ENCODE peak calls at places on chromosome 3, in nine cellular contexts. V is MM.1S, L is PC-3, S is GM23338, R is OCI-LY7, J is HCT116, D is SK-N-SH, A is hepatocyte, N is neural progenitor cell. I is an unnamed sample. For H3K79me2, the result is how much of the 10 kb centered on the place peaks cover.

GRCh38 chr3:14235003-14235876 is 56.6 kb downstream of the LSM3 start:
- DNase-seq in V (no peak), L (peak), S (no peak), R (no peak), J (no peak), D (no peak), A (peak), N (no peak), I (no peak)

GRCh38 chr3:89364309-89364708 is 256.9 kb downstream of the EPHA3 start:
- DNase-seq in V (no peak), L (no peak), S (no peak), R (no peak), J (no peak), D (no peak), A (no peak), N (no peak), I (no peak)

GRCh38 chr3:53255360-53255774 is 455 bp downstream of the TKT start:
- DNase-seq in V (peak), L (no peak), S (no peak), R (peak), J (no peak), D (no peak), A (peak), N (no peak), I (peak)

GRCh38 chr3:99188936-99189335 is 287.4 kb upstream of the DCBLD2 start:
- DNase-seq in V (no peak), L (no peak), S (no peak), R (no peak), J (no peak), D (no peak), A (no peak), N (no peak), I (no peak)

GRCh38 chr3:110814170-110815007 is 257.2 kb upstream of the NECTIN3 start:
- DNase-seq in V (peak), L (peak), S (no peak), R (no peak), J (peak), D (no peak), A (peak), N (peak), I (peak)

GRCh38 chr3:39193391-39193790 is 996 bp upstream of the XIRP1 start:
- DNase-seq in V (no peak), L (no peak), S (no peak), R (no peak), J (no peak), D (no peak), A (no peak), N (no peak), I (peak)

GRCh38 chr3:5972586-5972985 is 785.1 kb downstream of the EDEM1 start:
- DNase-seq in V (no peak), L (peak), S (no peak), R (no peak), J (no peak), D (no peak), A (no peak), N (no peak), I (no peak)

GRCh38 chr3:115927210-115927609 is 303.9 kb downstream of the GAP43 start:
- DNase-seq in V (no peak), L (no peak), S (no peak), R (no peak), J (no peak), D (no peak), A (no peak), N (no peak), I (no peak)

GRCh38 chr3:101721650-101721917 is 2.8 kb upstream of the CEP97 start:
- DNase-seq in V (no peak), L (no peak), S (peak), R (peak), J (no peak), D (no peak), A (no peak), N (peak), I (no peak)

GRCh38 chr3:155185623-155186022 is 105.5 kb downstream of the MME start:
- DNase-seq in V (peak), L (peak), S (peak), R (no peak), J (no peak), D (no peak), A (no peak), N (no peak), I (peak)

GRCh38 chr3:53729618-53730017 is 116.6 kb downstream of the CHDH start:
- DNase-seq in V (no peak), L (peak), S (no peak), R (peak), J (no peak), D (no peak), A (peak), N (no peak), I (peak)

GRCh38 chr3:157263027-157263426 is 103.1 kb upstream of the CCNL1 start:
- DNase-seq in V (no peak), L (peak), S (no peak), R (no peak), J (no peak), D (no peak), A (no peak), N (no peak), I (no peak)

GRCh38 chr3:127421943-127422662 is 134.3 kb upstream of the PRR20G start:
- DNase-seq in V (no peak), L (no peak), S (no peak), R (no peak), J (no peak), D (no peak), A (no peak), N (no peak), I (no peak)

GRCh38 chr3:141905129-141905528 is 28.7 kb downstream of the ATP1B3 start:
- DNase-seq in V (no peak), L (no peak), S (no peak), R (no peak), J (no peak), D (no peak), A (no peak), N (no peak), I (peak)

GRCh38 chr3:138348950-138349739 is 766 bp downstream of the MRAS start:
- DNase-seq in V (no peak), L (no peak), S (peak), R (no peak), J (no peak), D (peak), A (peak), N (peak), I (peak)

GRCh38 chr3:116929534-116930222 is 220.1 kb downstream of the TUSC7 start:
- DNase-seq in V (no peak), L (peak), S (no peak), R (no peak), J (no peak), D (no peak), A (no peak), N (no peak), I (no peak)

GRCh38 chr3:28917895-28918294 is 363.0 kb upstream of the RBMS3 start:
- DNase-seq in V (no peak), L (no peak), S (no peak), R (no peak), J (no peak), D (no peak), A (no peak), N (no peak), I (no peak)

GRCh38 chr3:73868688-73869315 is 244.1 kb upstream of the PDZRN3 start:
- DNase-seq in V (peak), L (peak), S (peak), R (no peak), J (no peak), D (peak), A (peak), N (peak), I (peak)

GRCh38 chr3:184361532-184361931 is at the start of the genes CLCN2 and POLR2H:
- DNase-seq in V (peak), L (peak), S (peak), R (peak), J (no peak), D (peak), A (peak), N (peak), I (peak)

GRCh38 chr3:111260878-111261277 is 189.3 kb downstream of the NECTIN3 start:
- DNase-seq in V (no peak), L (no peak), S (no peak), R (no peak), J (no peak), D (no peak), A (no peak), N (no peak), I (no peak)

GRCh38 chr3:132210476-132211346 is 106.5 kb upstream of the ACP3 start:
- DNase-seq in V (peak), L (peak), S (peak), R (peak), J (peak), D (peak), A (peak), N (peak), I (peak)

GRCh38 chr3:9846231-9846630 is 2.4 kb upstream of the RPUSD3 start:
- DNase-seq in V (no peak), L (no peak), S (no peak), R (no peak), J (no peak), D (no peak), A (no peak), N (no peak), I (no peak)

GRCh38 chr3:128324911-128325592 is 141.6 kb downstream of the DNAJB8 start:
- DNase-seq in V (no peak), L (no peak), S (no peak), R (no peak), J (no peak), D (no peak), A (no peak), N (no peak), I (no peak)

GRCh38 chr3:71532639-71533395 is 50.7 kb downstream of the FOXP1 start:
- DNase-seq in V (no peak), L (peak), S (no peak), R (no peak), J (no peak), D (no peak), A (no peak), N (no peak), I (peak)

GRCh38 chr3:173214576-173214975 is 73.5 kb upstream of the SPATA16 start:
- DNase-seq in V (no peak), L (no peak), S (no peak), R (no peak), J (no peak), D (no peak), A (no peak), N (no peak), I (no peak)

GRCh38 chr3:171176244-171176925 is 149.9 kb upstream of the SLC2A2 start:
- DNase-seq in V (no peak), L (no peak), S (no peak), R (no peak), J (no peak), D (no peak), A (no peak), N (no peak), I (peak)

GRCh38 chr3:190361791-190362190 is 26.2 kb upstream of the CLDN16 start:
- DNase-seq in V (no peak), L (no peak), S (no peak), R (no peak), J (no peak), D (no peak), A (no peak), N (no peak), I (no peak)

GRCh38 chr3:125120370-125121122 is 64.7 kb upstream of the HEG1 start:
- DNase-seq in V (no peak), L (no peak), S (peak), R (no peak), J (no peak), D (no peak), A (no peak), N (peak), I (peak)

GRCh38 chr3:55885721-55886120 is 398.6 kb upstream of the WNT5A start:
- DNase-seq in V (no peak), L (peak), S (peak), R (no peak), J (no peak), D (no peak), A (peak), N (no peak), I (peak)

GRCh38 chr3:131988209-131988608 is 46.6 kb downstream of the CPNE4 start:
- DNase-seq in V (no peak), L (no peak), S (no peak), R (no peak), J (no peak), D (no peak), A (no peak), N (peak), I (no peak)

GRCh38 chr3:175777495-175777894 is 918.4 kb downstream of the NAALADL2 start:
- DNase-seq in V (no peak), L (peak), S (no peak), R (no peak), J (no peak), D (no peak), A (peak), N (no peak), I (peak)

GRCh38 chr3:107124885-107125284 is 252.4 kb upstream of the CCDC54 start:
- DNase-seq in V (no peak), L (peak), S (no peak), R (no peak), J (no peak), D (no peak), A (peak), N (no peak), I (peak)

GRCh38 chr3:196409409-196409808 is 22.8 kb downstream of the UBXN7 start:
- DNase-seq in V (no peak), L (no peak), S (no peak), R (no peak), J (no peak), D (no peak), A (no peak), N (no peak), I (no peak)
- H3K79me2 ChIP-seq in V (half or more), L (half or more), S (half or more), R (half or more), J (half or more), D (half or more), A (half or more), N (half or more), I (half or more)

GRCh38 chr3:121757812-121758545 is 8.4 kb upstream of the GOLGB1 start:
- DNase-seq in V (no peak), L (no peak), S (no peak), R (no peak), J (no peak), D (no peak), A (no peak), N (no peak), I (no peak)

GRCh38 chr3:121752772-121753171 is 3.2 kb upstream of the GOLGB1 start:
- DNase-seq in V (no peak), L (no peak), S (no peak), R (no peak), J (no peak), D (no peak), A (no peak), N (no peak), I (no peak)

GRCh38 chr3:121758727-121759450 is 9.3 kb upstream of the GOLGB1 start:
- DNase-seq in V (no peak), L (no peak), S (no peak), R (no peak), J (no peak), D (no peak), A (no peak), N (no peak), I (no peak)

GRCh38 chr3:121759541-121760202 is 10.1 kb upstream of the GOLGB1 start:
- DNase-seq in V (no peak), L (no peak), S (no peak), R (no peak), J (no peak), D (no peak), A (no peak), N (no peak), I (no peak)

GRCh38 chr3:121757087-121757811 is 7.7 kb upstream of the GOLGB1 start:
- DNase-seq in V (no peak), L (no peak), S (no peak), R (peak), J (no peak), D (no peak), A (no peak), N (no peak), I (no peak)
- H3K4me2 ChIP-seq in V (no peak), L (no peak), S (no peak), R (peak), J (no peak), D (no peak), A (no peak), N (no peak), I (no peak)

GRCh38 chr3:64918989-64919388 is 231.2 kb upstream of the ADAMTS9 start:
- DNase-seq in V (no peak), L (no peak), S (no peak), R (no peak), J (no peak), D (no peak), A (no peak), N (no peak), I (no peak)

GRCh38 chr3:64915778-64916177 is 228.0 kb upstream of the ADAMTS9 start:
- DNase-seq in V (no peak), L (no peak), S (no peak), R (no peak), J (no peak), D (no peak), A (peak), N (no peak), I (peak)

GRCh38 chr3:64917914-64918313 is 230.1 kb upstream of the ADAMTS9 start:
- DNase-seq in V (no peak), L (no peak), S (no peak), R (no peak), J (no peak), D (no peak), A (no peak), N (no peak), I (no peak)

GRCh38 chr3:64916192-64916798 is 228.5 kb upstream of the ADAMTS9 start:
- DNase-seq in V (no peak), L (no peak), S (no peak), R (no peak), J (no peak), D (no peak), A (no peak), N (no peak), I (no peak)

GRCh38 chr3:64916937-64917336 is 229.1 kb upstream of the ADAMTS9 start:
- DNase-seq in V (no peak), L (no peak), S (peak), R (no peak), J (no peak), D (no peak), A (no peak), N (no peak), I (no peak)
- TF ChIP-seq EZH2phosphoT487 in V (no peak), L (no peak), S (no peak), R (no peak), J (no peak), D (no peak), A (no peak), N (no peak), I (no peak)

GRCh38 chr3:120341658-120342346 is 7.4 kb downstream of the LRRC58 start:
- DNase-seq in V (no peak), L (no peak), S (peak), R (no peak), J (no peak), D (no peak), A (no peak), N (peak), I (no peak)
- H3K79me2 ChIP-seq in V (half or more), L (half or more), S (half or more), R (half or more), J (half or more), D (half or more), A (half or more), N (half or more), I (half or more)

GRCh38 chr3:30687930-30688570 is 81.6 kb downstream of the TGFBR2 start:
- DNase-seq in V (no peak), L (no peak), S (no peak), R (no peak), J (no peak), D (no peak), A (no peak), N (no peak), I (no peak)
- H3K4me2 ChIP-seq in V (no peak), L (peak), S (no peak), R (no peak), J (peak), D (peak), A (peak), N (no peak), I (no peak)

GRCh38 chr3:46090161-46090591 is 62.9 kb upstream of the XCR1 start:
- DNase-seq in V (no peak), L (peak), S (no peak), R (no peak), J (no peak), D (no peak), A (no peak), N (no peak), I (peak)

GRCh38 chr3:46086083-46086437 is 58.8 kb upstream of the XCR1 start:
- DNase-seq in V (no peak), L (no peak), S (no peak), R (no peak), J (no peak), D (no peak), A (no peak), N (no peak), I (no peak)

GRCh38 chr3:46089237-46090011 is 62.1 kb upstream of the XCR1 start:
- DNase-seq in V (no peak), L (peak), S (no peak), R (no peak), J (no peak), D (no peak), A (peak), N (no peak), I (peak)

GRCh38 chr3:46085421-46086082 is 58.3 kb upstream of the XCR1 start:
- DNase-seq in V (peak), L (no peak), S (no peak), R (no peak), J (no peak), D (no peak), A (no peak), N (no peak), I (peak)

GRCh38 chr3:46087871-46088270 is 60.6 kb upstream of the XCR1 start:
- DNase-seq in V (peak), L (peak), S (peak), R (peak), J (no peak), D (no peak), A (peak), N (no peak), I (peak)
- TF ChIP-seq EZH2phosphoT487 in V (no peak), L (no peak), S (no peak), R (no peak), J (no peak), D (no peak), A (no peak), N (no peak), I (no peak)

I was measured in GM23248.